ENCODE peak calls at places on chromosomes 11 and 22, in six cellular contexts. S is tibial nerve, N is uterus, X is IMR-90, U is spleen, F is Peyer's patch. K is an unnamed sample.
A peak's percentile ranks its signal among the peaks of the same experiment; 100 is the strongest.

GRCh38 chr11:118286545-118286944 is 18.0 kb upstream of the CD3E start:
- DNase-seq in S (no peak), N (no peak), X (no peak), U (no peak), F (no peak), K (no peak)

GRCh38 chr11:10778217-10778970 is 27.3 kb downstream of the CTR9 start:
- DNase-seq in S (peak; percentile 18), N (peak; percentile 64), X (peak; percentile 95), U (no peak), F (no peak), K (peak; percentile 34)

GRCh38 chr11:38160433-38160832 is 1562.4 kb upstream of the RAG2 start:
- DNase-seq in S (no peak), N (no peak), X (no peak), U (no peak), F (no peak), K (no peak)

GRCh38 chr11:47867821-47868220 is 19.7 kb upstream of the NUP160 start:
- DNase-seq in S (no peak), N (no peak), X (peak; percentile 15), U (no peak), F (no peak), K (no peak)

GRCh38 chr11:49995559-49995958 is 13.2 kb upstream of the OR4C12 start:
- DNase-seq in S (no peak), N (no peak), X (peak; percentile 50), U (no peak), F (no peak), K (no peak)

GRCh38 chr11:46641639-46642038 is 24.3 kb downstream of the ATG13 start:
- DNase-seq in S (no peak), N (no peak), X (no peak), U (no peak), F (no peak), K (no peak)

GRCh38 chr11:36684840-36685800 is 87.1 kb upstream of the RAG2 start:
- DNase-seq in S (no peak), N (no peak), X (no peak), U (no peak), F (no peak), K (no peak)

GRCh38 chr11:64566042-64566914 is 24.7 kb upstream of the SLC22A12 start:
- DNase-seq in S (no peak), N (peak; percentile 77), X (peak; percentile 65), U (peak; percentile 75), F (no peak), K (peak; percentile 39)

GRCh38 chr22:48942698-48943566 is 884.7 kb downstream of the BRD1 start:
- DNase-seq in S (no peak), N (no peak), X (no peak), U (peak; percentile 56), F (no peak), K (peak; percentile 5)

GRCh38 chr11:19905280-19905853 is 192.7 kb downstream of the NAV2 start:
- DNase-seq in S (no peak), N (no peak), X (peak; percentile 67), U (no peak), F (no peak), K (no peak)

GRCh38 chr11:12680246-12680939 is 6.2 kb downstream of the TEAD1 start:
- DNase-seq in S (peak; percentile 77), N (peak; percentile 81), X (peak; percentile 91), U (no peak), F (peak; percentile 85), K (peak; percentile 83)

GRCh38 chr22:35664955-35665577 is 16.8 kb downstream of the APOL6 start:
- DNase-seq in S (no peak), N (no peak), X (no peak), U (no peak), F (no peak), K (no peak)

GRCh38 chr22:24416095-24416494 is 11.3 kb upstream of the ADORA2A start:
- DNase-seq in S (no peak), N (no peak), X (no peak), U (peak; percentile 67), F (peak; percentile 38), K (no peak)

GRCh38 chr11:117045956-117046355 is 52.3 kb downstream of the SIK3 start:
- DNase-seq in S (no peak), N (no peak), X (no peak), U (no peak), F (no peak), K (no peak)

GRCh38 chr11:102017029-102017428 is 30.2 kb upstream of the CFAP300 start:
- DNase-seq in S (no peak), N (no peak), X (no peak), U (no peak), F (no peak), K (no peak)

GRCh38 chr11:41879186-41879738 is 419.8 kb upstream of the LRRC4C start:
- DNase-seq in S (no peak), N (no peak), X (no peak), U (no peak), F (no peak), K (no peak)

DNA sequence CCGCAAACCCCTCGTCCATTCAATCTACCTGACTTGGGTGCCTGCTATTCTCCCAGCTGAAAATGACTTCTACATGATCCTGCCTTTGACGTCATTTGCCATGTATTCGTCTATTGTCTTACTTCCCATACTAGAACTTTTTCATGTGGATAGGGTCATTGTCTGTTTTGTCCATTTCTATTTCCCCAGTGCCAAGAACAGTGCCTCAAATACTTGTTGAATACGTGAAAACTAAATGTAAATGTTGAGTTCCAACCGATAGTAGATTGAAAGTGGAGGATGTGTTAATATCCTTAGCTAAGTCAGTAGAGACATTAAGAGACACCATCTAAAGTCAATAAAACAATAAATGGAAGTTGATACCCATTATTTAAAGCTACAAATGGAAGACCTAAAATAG is 920 bp downstream of the TRIM68 start:
- DNase-seq in S (no peak), N (no peak), X (peak; percentile 7), U (no peak), F (no peak), K (no peak)
- H3K4me3 ChIP-seq in S (peak overlapping the region; percentile 62), N (peak overlapping the region; percentile 72), X (peak overlapping the region; percentile 69), U (peak overlapping the region; percentile 71), F (peak overlapping the region; percentile 65), K (peak overlapping the region; percentile 52)

DNA sequence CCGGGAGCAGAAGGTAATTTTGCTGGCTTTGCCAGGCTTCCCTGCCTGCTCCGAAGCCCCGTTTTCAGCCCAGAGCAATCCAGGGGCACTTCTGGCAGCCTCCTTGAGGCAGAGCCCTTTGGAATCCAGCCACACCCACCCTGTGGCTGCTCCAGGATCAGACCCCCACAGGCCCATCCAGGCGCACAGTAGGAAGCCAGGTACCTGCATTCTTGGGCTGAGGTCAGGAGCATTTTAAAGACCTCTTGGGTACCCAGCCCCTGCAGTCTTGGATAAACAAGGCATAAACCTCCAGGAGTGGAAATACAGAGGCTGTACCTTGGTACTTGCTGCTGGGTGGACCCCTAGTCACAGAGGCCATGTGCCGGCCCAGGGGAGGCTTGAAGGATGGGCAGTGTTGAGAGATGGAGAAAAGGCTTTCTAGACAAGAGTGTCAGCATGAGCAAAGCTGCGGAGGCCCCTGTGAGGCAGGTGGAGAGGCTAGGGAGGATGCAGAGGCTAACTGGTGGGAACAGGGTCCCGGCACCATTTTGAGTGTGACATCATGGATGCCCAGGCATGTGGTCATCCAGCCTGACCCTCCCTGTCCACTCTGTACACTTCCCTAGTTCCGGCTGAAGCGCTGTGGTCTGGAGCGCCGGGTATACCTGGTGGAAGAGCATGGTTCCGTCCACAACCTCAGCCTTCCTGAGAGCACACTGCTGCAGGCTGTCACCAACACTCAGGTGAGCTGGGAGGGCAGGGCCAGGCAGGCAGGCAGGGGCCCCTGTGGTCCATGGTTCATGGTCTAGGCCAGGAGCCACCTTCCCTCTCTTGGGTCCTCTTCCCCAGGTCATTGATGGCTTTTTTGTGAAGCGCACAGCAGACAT is 3.9 kb downstream of the MUS81 start:
- DNase-seq in S (no peak), N (peak; percentile 19), X (no peak), U (peak; percentile 69), F (no peak), K (no peak)
- TF ChIP-seq POLR2A in S (no peak), N (no peak), X (no peak), U (no peak), F (no peak), K (no peak)

DNA sequence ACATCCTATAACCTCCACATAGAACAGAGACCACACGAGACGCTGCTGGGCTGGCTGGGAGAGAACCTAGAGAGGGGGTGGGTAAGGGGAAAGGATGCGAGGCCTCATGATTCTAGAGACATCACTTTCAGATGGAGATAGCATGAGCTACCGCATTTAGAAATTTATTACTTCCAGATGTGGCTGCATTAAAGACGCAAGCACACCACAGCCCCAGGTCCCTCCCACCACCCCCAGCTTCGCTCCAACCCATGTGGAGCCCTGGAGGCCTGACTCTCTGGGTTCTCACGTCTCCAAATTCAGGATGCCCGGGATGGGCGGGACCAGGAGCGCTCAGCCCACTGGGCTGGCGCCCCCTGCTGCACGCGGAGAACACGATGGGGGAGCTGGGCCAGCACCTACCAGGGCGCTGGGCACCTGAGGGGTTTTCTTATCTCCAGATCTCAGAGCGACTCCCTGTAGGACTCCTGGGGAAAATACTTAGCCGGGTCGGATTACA is 13.6 kb downstream of the MRPL21 start:
- DNase-seq in S (peak; percentile 49), N (peak; percentile 79), X (peak; percentile 70), U (peak; percentile 56), F (no peak), K (peak; percentile 91)
- TF ChIP-seq CTCF in S (peak; percentile 51), N (peak; percentile 53), X (peak; percentile 44), U (no peak), F (peak; percentile 10), K (no peak)

DNA sequence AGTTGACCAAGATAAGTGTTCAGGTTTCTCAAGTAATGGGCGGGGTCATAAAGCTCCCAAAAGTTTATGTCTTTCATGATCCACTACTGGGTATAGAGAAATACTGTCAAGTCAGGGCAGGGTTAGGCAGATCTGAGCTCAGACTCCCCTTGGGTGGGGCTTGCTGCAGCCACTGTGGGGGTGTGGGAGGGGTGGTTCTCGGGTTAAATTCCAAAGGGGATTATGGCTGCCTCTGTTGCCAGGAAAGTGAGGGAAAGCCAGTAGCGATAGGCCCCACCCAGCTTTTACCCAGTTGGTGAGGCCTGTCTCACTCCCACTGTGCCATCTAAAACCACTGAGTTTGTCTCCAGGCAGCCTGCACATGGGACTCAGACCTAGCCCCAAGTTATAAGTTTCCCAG is 37.8 kb downstream of the DLG2 start:
- DNase-seq in S (no peak), N (no peak), X (no peak), U (no peak), F (no peak), K (no peak)
- H3K4me3 ChIP-seq in S (no peak overlapping the region), N (no peak overlapping the region), X (no peak overlapping the region), U (no peak overlapping the region), F (no peak overlapping the region), K (no peak overlapping the region)

GRCh38 chr11:60924110-60924905 is at the start of gene TMEM132A:
- DNase-seq in S (no peak), N (peak; percentile 63), X (peak; percentile 68), U (peak; percentile 87), F (peak; percentile 77), K (peak; percentile 93)

GRCh38 chr11:60921777-60922335 is 2.4 kb upstream of the TMEM132A start:
- DNase-seq in S (no peak), N (no peak), X (no peak), U (peak; percentile 69), F (peak; percentile 36), K (no peak)

GRCh38 chr11:60923800-60924109 is 505 bp upstream of the TMEM132A start:
- DNase-seq in S (no peak), N (no peak), X (no peak), U (peak; percentile 76), F (no peak), K (no peak)

GRCh38 chr11:60923326-60923725 is 934 bp upstream of the TMEM132A start:
- DNase-seq in S (no peak), N (no peak), X (no peak), U (no peak), F (peak; percentile 34), K (no peak)

GRCh38 chr11:60922906-60923305 is 1.4 kb upstream of the TMEM132A start:
- DNase-seq in S (no peak), N (no peak), X (no peak), U (peak; percentile 59), F (peak; percentile 26), K (no peak)
- TF ChIP-seq POLR2A in S (no peak), N (no peak), X (no peak), U (no peak), F (no peak), K (no peak)

GRCh38 chr11:60762851-60763691 is 6.4 kb downstream of the MS4A15 start:
- DNase-seq in S (no peak), N (no peak), X (no peak), U (peak; percentile 47), F (peak; percentile 7), K (no peak)
- TF ChIP-seq CTCF in S (no peak), N (no peak), X (peak; percentile 11), U (no peak), F (peak; percentile 45), K (no peak)

K was measured in lower leg skin.